ENCODE peak calls at places on chromosomes 3 and 15, in six cellular contexts. One of them, this sample, is unnamed.

GRCh38 chr15:78034495-78035191 is 42.9 kb downstream of the TBC1D2B start:
- DNase-seq in neuronal stem cell: no peak
- DNase-seq in H1: no peak
- DNase-seq in IMR-90: peak
- DNase-seq in mesendoderm: no peak
- DNase-seq in mesenchymal stem cell: peak
- DNase-seq in this sample: no peak

GRCh38 chr15:74399511-74400312 is 32.3 kb upstream of the CYP11A1 start:
- DNase-seq in mesenchymal stem cell: peak
- DNase-seq in H1: no peak
- DNase-seq in mesendoderm: no peak
- DNase-seq in neuronal stem cell: no peak
- DNase-seq in IMR-90: peak
- DNase-seq in this sample: no peak

GRCh38 chr3:73350988-73351387 is 273.8 kb downstream of the PDZRN3 start:
- DNase-seq in H1: no peak
- DNase-seq in mesendoderm: no peak
- DNase-seq in IMR-90: no peak
- DNase-seq in neuronal stem cell: no peak
- DNase-seq in mesenchymal stem cell: no peak
- DNase-seq in this sample: no peak

GRCh38 chr3:64161481-64161952 is 63.7 kb downstream of the PRICKLE2 start:
- DNase-seq in mesendoderm: no peak
- DNase-seq in neuronal stem cell: no peak
- DNase-seq in H1: no peak
- DNase-seq in IMR-90: no peak
- DNase-seq in mesenchymal stem cell: no peak
- DNase-seq in this sample: no peak

GRCh38 chr15:57384024-57384423 is 7.7 kb downstream of the CGNL1 start:
- DNase-seq in mesendoderm: no peak
- DNase-seq in mesenchymal stem cell: no peak
- DNase-seq in H1: no peak
- DNase-seq in neuronal stem cell: no peak
- DNase-seq in IMR-90: no peak
- DNase-seq in this sample: no peak

GRCh38 chr15:71374607-71375352 is 259.5 kb downstream of the THSD4 start:
- DNase-seq in mesendoderm: no peak
- DNase-seq in neuronal stem cell: no peak
- DNase-seq in IMR-90: peak
- DNase-seq in H1: no peak
- DNase-seq in mesenchymal stem cell: peak
- DNase-seq in this sample: peak

GRCh38 chr3:187832202-187832601 is 86.9 kb upstream of the BCL6 start:
- DNase-seq in neuronal stem cell: no peak
- DNase-seq in mesenchymal stem cell: no peak
- DNase-seq in mesendoderm: no peak
- DNase-seq in H1: peak
- DNase-seq in IMR-90: no peak
- DNase-seq in this sample: no peak

GRCh38 chr15:38378162-38378560 is 75.8 kb upstream of the FAM98B start:
- DNase-seq in mesenchymal stem cell: peak
- DNase-seq in neuronal stem cell: no peak
- DNase-seq in IMR-90: peak
- DNase-seq in H1: no peak
- DNase-seq in mesendoderm: no peak
- DNase-seq in this sample: no peak

GRCh38 chr3:126679831-126680677 is 24.0 kb upstream of the CHCHD6 start:
- DNase-seq in H1: no peak
- DNase-seq in IMR-90: no peak
- DNase-seq in neuronal stem cell: no peak
- DNase-seq in mesenchymal stem cell: no peak
- DNase-seq in mesendoderm: peak
- DNase-seq in this sample: no peak

GRCh38 chr3:80701349-80701748 is 933.6 kb upstream of the ROBO1 start:
- DNase-seq in mesenchymal stem cell: no peak
- DNase-seq in H1: no peak
- DNase-seq in IMR-90: no peak
- DNase-seq in mesendoderm: no peak
- DNase-seq in neuronal stem cell: no peak
- DNase-seq in this sample: no peak

GRCh38 chr3:42351221-42351620 is 59.2 kb downstream of the LYZL4 start:
- DNase-seq in mesendoderm: no peak
- DNase-seq in mesenchymal stem cell: no peak
- DNase-seq in neuronal stem cell: no peak
- DNase-seq in IMR-90: peak
- DNase-seq in H1: no peak
- DNase-seq in this sample: no peak

GRCh38 chr3:25365636-25366035 is 62.4 kb upstream of the RARB start:
- DNase-seq in neuronal stem cell: no peak
- DNase-seq in mesendoderm: no peak
- DNase-seq in mesenchymal stem cell: no peak
- DNase-seq in H1: no peak
- DNase-seq in IMR-90: no peak
- DNase-seq in this sample: peak

GRCh38 chr3:167952969-167953368 is 142.8 kb downstream of the GOLIM4 start:
- DNase-seq in mesenchymal stem cell: no peak
- DNase-seq in neuronal stem cell: no peak
- DNase-seq in IMR-90: no peak
- DNase-seq in mesendoderm: no peak
- DNase-seq in H1: no peak
- DNase-seq in this sample: no peak

GRCh38 chr3:27728195-27729087 is 6.3 kb upstream of the EOMES start:
- DNase-seq in IMR-90: no peak
- DNase-seq in mesendoderm: peak
- DNase-seq in mesenchymal stem cell: no peak
- DNase-seq in neuronal stem cell: no peak
- DNase-seq in H1: peak
- DNase-seq in this sample: no peak

GRCh38 chr3:42042747-42043115 is 48.4 kb upstream of the TRAK1 start:
- DNase-seq in H1: no peak
- DNase-seq in IMR-90: no peak
- DNase-seq in mesendoderm: no peak
- DNase-seq in neuronal stem cell: no peak
- DNase-seq in mesenchymal stem cell: no peak
- DNase-seq in this sample: no peak

GRCh38 chr15:47756872-47757271 is 39.6 kb downstream of the SEMA6D start:
- DNase-seq in neuronal stem cell: no peak
- DNase-seq in IMR-90: peak
- DNase-seq in mesenchymal stem cell: peak
- DNase-seq in mesendoderm: peak
- DNase-seq in H1: no peak
- DNase-seq in this sample: peak

GRCh38 chr3:194367992-194368841 is 1.3 kb downstream of the LRRC15 start:
- DNase-seq in IMR-90: peak
- DNase-seq in H1: no peak
- DNase-seq in neuronal stem cell: no peak
- DNase-seq in mesendoderm: no peak
- DNase-seq in mesenchymal stem cell: peak
- DNase-seq in this sample: no peak

GRCh38 chr3:195071011-195071728 is 199.8 kb downstream of the XXYLT1 start:
- DNase-seq in mesenchymal stem cell: no peak
- DNase-seq in mesendoderm: no peak
- DNase-seq in H1: no peak
- DNase-seq in neuronal stem cell: no peak
- DNase-seq in IMR-90: no peak
- DNase-seq in this sample: no peak

GRCh38 chr3:129424185-129424841 is 4.1 kb downstream of the EFCAB12 start:
- DNase-seq in neuronal stem cell: no peak
- DNase-seq in H1: no peak
- DNase-seq in IMR-90: peak
- DNase-seq in mesendoderm: peak
- DNase-seq in mesenchymal stem cell: peak
- DNase-seq in this sample: no peak

GRCh38 chr3:152298393-152299242 is 29.9 kb downstream of the MBNL1 start:
- DNase-seq in IMR-90: peak
- DNase-seq in mesendoderm: peak
- DNase-seq in H1: no peak
- DNase-seq in neuronal stem cell: no peak
- DNase-seq in mesenchymal stem cell: peak
- DNase-seq in this sample: peak

GRCh38 chr15:77538011-77538410 is 94.7 kb downstream of the LINGO1 start:
- DNase-seq in mesendoderm: no peak
- DNase-seq in mesenchymal stem cell: no peak
- DNase-seq in H1: no peak
- DNase-seq in neuronal stem cell: no peak
- DNase-seq in IMR-90: no peak
- DNase-seq in this sample: no peak

GRCh38 chr3:61192222-61192621 is 59.0 kb downstream of the FHIT start:
- DNase-seq in IMR-90: no peak
- DNase-seq in H1: no peak
- DNase-seq in mesenchymal stem cell: no peak
- DNase-seq in mesendoderm: peak
- DNase-seq in neuronal stem cell: no peak
- DNase-seq in this sample: no peak

GRCh38 chr15:68570974-68571373 is 7.8 kb upstream of the CORO2B start:
- DNase-seq in IMR-90: no peak
- DNase-seq in neuronal stem cell: no peak
- DNase-seq in mesendoderm: no peak
- DNase-seq in mesenchymal stem cell: no peak
- DNase-seq in H1: no peak
- DNase-seq in this sample: no peak

GRCh38 chr15:90360746-90361145 is 8.7 kb downstream of the ZNF774 start:
- DNase-seq in mesendoderm: peak
- DNase-seq in IMR-90: no peak
- DNase-seq in mesenchymal stem cell: no peak
- DNase-seq in neuronal stem cell: no peak
- DNase-seq in H1: no peak
- DNase-seq in this sample: no peak

GRCh38 chr3:107992976-107993684 is 97.7 kb downstream of the CD47 start:
- DNase-seq in IMR-90: peak
- DNase-seq in mesenchymal stem cell: peak
- DNase-seq in neuronal stem cell: no peak
- DNase-seq in H1: no peak
- DNase-seq in mesendoderm: no peak
- DNase-seq in this sample: peak

GRCh38 chr15:94286581-94286980 is 55.2 kb downstream of the MCTP2 start:
- DNase-seq in H1: no peak
- DNase-seq in IMR-90: no peak
- DNase-seq in neuronal stem cell: no peak
- DNase-seq in mesenchymal stem cell: no peak
- DNase-seq in mesendoderm: no peak
- DNase-seq in this sample: no peak

GRCh38 chr15:31207246-31207645 is 105.7 kb upstream of the TRPM1 start:
- DNase-seq in neuronal stem cell: no peak
- DNase-seq in mesenchymal stem cell: no peak
- DNase-seq in mesendoderm: no peak
- DNase-seq in IMR-90: no peak
- DNase-seq in H1: no peak
- DNase-seq in this sample: no peak

GRCh38 chr3:194879991-194880939 is 194.6 kb downstream of the FAM43A start:
- DNase-seq in neuronal stem cell: no peak
- DNase-seq in IMR-90: peak
- DNase-seq in mesendoderm: no peak
- DNase-seq in mesenchymal stem cell: no peak
- DNase-seq in H1: peak
- DNase-seq in this sample: no peak

GRCh38 chr3:18766971-18767370 is 341.8 kb upstream of the SATB1 start:
- DNase-seq in mesenchymal stem cell: no peak
- DNase-seq in IMR-90: no peak
- DNase-seq in mesendoderm: no peak
- DNase-seq in H1: no peak
- DNase-seq in neuronal stem cell: no peak
- DNase-seq in this sample: no peak

GRCh38 chr3:22792533-22792932 is 410.6 kb upstream of the UBE2E2 start:
- DNase-seq in neuronal stem cell: no peak
- DNase-seq in H1: no peak
- DNase-seq in IMR-90: no peak
- DNase-seq in mesenchymal stem cell: no peak
- DNase-seq in mesendoderm: no peak
- DNase-seq in this sample: no peak

GRCh38 chr15:88028024-88028423 is 228.5 kb downstream of the NTRK3 start:
- DNase-seq in mesenchymal stem cell: no peak
- DNase-seq in H1: peak
- DNase-seq in IMR-90: no peak
- DNase-seq in mesendoderm: no peak
- DNase-seq in neuronal stem cell: no peak
- DNase-seq in this sample: no peak

GRCh38 chr15:76200641-76201105 is 110.6 kb downstream of the ETFA start:
- DNase-seq in H1: no peak
- DNase-seq in mesendoderm: no peak
- DNase-seq in mesenchymal stem cell: no peak
- DNase-seq in IMR-90: no peak
- DNase-seq in neuronal stem cell: no peak
- DNase-seq in this sample: no peak

GRCh38 chr15:23026218-23026617 is 13.2 kb downstream of the TUBGCP5 start:
- DNase-seq in IMR-90: no peak
- DNase-seq in mesenchymal stem cell: no peak
- DNase-seq in H1: no peak
- DNase-seq in neuronal stem cell: no peak
- DNase-seq in mesendoderm: no peak
- DNase-seq in this sample: no peak
- H3K27ac ChIP-seq in IMR-90: no peak
- H3K27ac ChIP-seq in mesenchymal stem cell: no peak
- H3K27ac ChIP-seq in H1: no peak
- H3K27ac ChIP-seq in neuronal stem cell: no peak
- H3K27ac ChIP-seq in mesendoderm: no peak
- H3K27ac ChIP-seq in this sample: no peak

GRCh38 chr15:91939432-91939831 is 85.9 kb downstream of the SLCO3A1 start:
- DNase-seq in mesendoderm: no peak
- DNase-seq in H1: no peak
- DNase-seq in neuronal stem cell: no peak
- DNase-seq in IMR-90: no peak
- DNase-seq in mesenchymal stem cell: no peak
- DNase-seq in this sample: no peak
- H3K4me3 ChIP-seq in mesendoderm: no peak
- H3K4me3 ChIP-seq in H1: no peak
- H3K4me3 ChIP-seq in neuronal stem cell: no peak
- H3K4me3 ChIP-seq in IMR-90: no peak
- H3K4me3 ChIP-seq in mesenchymal stem cell: no peak
- H3K4me3 ChIP-seq in this sample: no peak

GRCh38 chr3:65617787-65618186 is 420.9 kb downstream of the MAGI1 start:
- DNase-seq in mesendoderm: no peak
- DNase-seq in neuronal stem cell: no peak
- DNase-seq in mesenchymal stem cell: no peak
- DNase-seq in IMR-90: no peak
- DNase-seq in H1: no peak
- DNase-seq in this sample: no peak
- H3K23ac ChIP-seq in mesendoderm: no peak
- H3K23ac ChIP-seq in neuronal stem cell: no peak
- H3K23ac ChIP-seq in mesenchymal stem cell: no peak
- H3K23ac ChIP-seq in IMR-90: no peak
- H3K23ac ChIP-seq in H1: no peak
- H3K23ac ChIP-seq in this sample: no peak

DNA sequence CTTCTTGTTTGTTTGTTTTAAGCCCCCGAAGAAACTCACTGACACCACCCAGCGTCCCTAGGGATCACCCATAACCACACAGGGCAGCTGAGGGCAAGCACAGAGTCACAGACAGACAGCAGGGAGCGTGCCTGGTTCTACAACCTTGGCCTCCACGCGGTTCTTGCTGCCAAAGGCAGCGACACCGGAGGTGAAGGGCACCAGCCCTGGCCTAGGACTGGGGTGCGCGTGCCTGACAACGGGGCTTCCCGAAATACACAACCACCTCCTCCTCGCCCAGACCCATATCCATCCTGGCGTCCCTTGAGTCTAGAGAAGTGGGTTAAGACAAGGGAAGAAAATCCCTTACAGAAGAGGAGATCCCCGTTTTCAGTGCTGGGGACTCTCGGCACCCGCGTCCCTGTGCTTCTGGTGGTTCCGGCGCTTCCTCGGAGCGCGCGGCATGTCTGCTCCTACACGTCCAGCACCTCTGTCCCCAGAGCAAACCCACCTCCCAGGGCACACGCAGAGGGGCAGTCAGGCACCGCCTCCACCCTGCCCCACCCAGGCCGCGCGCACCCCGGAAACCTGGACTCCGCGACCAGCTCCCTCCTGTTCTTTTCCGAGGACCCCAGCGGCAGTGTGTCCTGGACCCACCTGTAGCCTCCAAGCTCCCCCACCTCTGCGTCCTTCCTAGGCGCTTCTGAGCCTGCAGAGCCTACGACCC is 911 bp downstream of the RFTN1 start:
- DNase-seq in neuronal stem cell: no peak
- DNase-seq in IMR-90: no peak
- DNase-seq in mesendoderm: peak
- DNase-seq in H1: peak
- DNase-seq in mesenchymal stem cell: no peak
- DNase-seq in this sample: no peak
- H3K27ac ChIP-seq in neuronal stem cell: no peak
- H3K27ac ChIP-seq in IMR-90: peak
- H3K27ac ChIP-seq in mesendoderm: no peak
- H3K27ac ChIP-seq in H1: no peak
- H3K27ac ChIP-seq in mesenchymal stem cell: peak
- H3K27ac ChIP-seq in this sample: no peak

This sample was measured in trophoblast cell.